ENCODE peak calls at places on chromosomes 1 and 21, in ten cellular contexts. V is breast epithelium; M is adrenal gland; Q is brain microvascular endothelial cell; A is CD4-positive, alpha-beta T cell; C is heart left ventricle; Z is uterus; I is H9; G is CD8-positive, alpha-beta memory T cell; L is GM23248. S is an unnamed sample.
A peak's percentile ranks its signal among the peaks of the same experiment; 100 is the strongest.

GRCh38 chr1:107691542-107691941 is 273.4 kb downstream of the VAV3 start:
- DNase-seq in V (no peak), M (no peak), Q (no peak), A (no peak), C (no peak), Z (no peak), I (no peak), G (no peak), L (peak; percentile 10), S (no peak)

GRCh38 chr1:11458811-11459275 is 20.1 kb upstream of the DISP3 start:
- DNase-seq in V (no peak), M (peak; percentile 70), Q (no peak), A (no peak), C (peak; percentile 74), Z (no peak), I (no peak), G (no peak), L (no peak), S (no peak)

GRCh38 chr1:51000651-51001050 is 30.6 kb downstream of the CDKN2C start:
- DNase-seq in V (no peak), M (no peak), Q (no peak), A (no peak), C (no peak), Z (no peak), I (no peak), G (no peak), L (no peak), S (no peak)

GRCh38 chr1:48216941-48217340 is 5.6 kb upstream of the SLC5A9 start:
- DNase-seq in V (no peak), M (no peak), Q (no peak), A (no peak), C (no peak), Z (no peak), I (peak; percentile 26), G (no peak), L (no peak), S (no peak)

GRCh38 chr1:76219589-76219914 is 145.0 kb downstream of the ST6GALNAC3 start:
- DNase-seq in V (no peak), M (no peak), Q (no peak), A (no peak), C (no peak), Z (no peak), I (no peak), G (no peak), L (no peak), S (no peak)

GRCh38 chr1:68273530-68273929 is 41.2 kb upstream of the WLS start:
- DNase-seq in V (no peak), M (no peak), Q (no peak), A (no peak), C (no peak), Z (no peak), I (no peak), G (no peak), L (no peak), S (no peak)

GRCh38 chr1:161001068-161001467 is 19.9 kb downstream of the F11R start:
- DNase-seq in V (no peak), M (no peak), Q (no peak), A (no peak), C (no peak), Z (no peak), I (no peak), G (no peak), L (no peak), S (no peak)

GRCh38 chr1:155591770-155592169 is 18.2 kb upstream of the MSTO1 start:
- DNase-seq in V (no peak), M (peak; percentile 26), Q (peak; percentile 40), A (no peak), C (no peak), Z (peak; percentile 31), I (no peak), G (peak; percentile 59), L (peak; percentile 79), S (no peak)

GRCh38 chr1:25022361-25023189 is 92.5 kb upstream of the RUNX3 start:
- DNase-seq in V (no peak), M (peak; percentile 46), Q (peak; percentile 99), A (peak; percentile 96), C (peak; percentile 66), Z (peak; percentile 43), I (peak; percentile 59), G (peak; percentile 96), L (peak; percentile 98), S (peak; percentile 83)

DNA sequence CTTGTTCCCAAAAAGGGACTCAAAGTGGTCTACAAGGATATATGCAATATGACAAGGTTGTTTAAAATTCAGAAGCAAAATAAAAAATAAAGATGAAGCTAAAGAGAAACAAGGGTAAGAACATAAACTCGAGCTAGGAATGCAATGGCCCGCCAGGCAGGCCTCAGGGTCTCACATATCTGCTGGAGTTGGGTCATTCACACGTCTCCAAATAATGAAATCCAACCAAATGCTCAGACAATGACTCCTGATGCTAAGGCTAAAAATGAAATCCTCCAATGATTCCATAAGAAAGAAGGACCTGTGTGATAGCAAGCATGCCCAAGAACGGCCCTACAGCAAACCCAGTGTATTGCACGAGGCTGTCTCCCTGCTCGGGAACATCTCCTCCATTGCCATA is 153.3 kb upstream of the ETS2 start:
- DNase-seq in V (no peak), M (no peak), Q (no peak), A (no peak), C (no peak), Z (no peak), I (no peak), G (no peak), L (no peak), S (no peak)
- H3K27me3 ChIP-seq in V (peaks cover 17% of the 10 kb centered on the region), M (peaks cover 22% of the 10 kb centered on the region), Q (peaks cover 73% of the 10 kb centered on the region), A (peaks cover 16% of the 10 kb centered on the region), C (no peaks in the 10 kb centered on the region), Z (peaks cover 8% of the 10 kb centered on the region), I (no peaks in the 10 kb centered on the region), G (no peaks in the 10 kb centered on the region), L (peaks cover 37% of the 10 kb centered on the region), S (peaks cover 1% of the 10 kb centered on the region)

GRCh38 chr21:45123440-45123839 is 49.1 kb downstream of the ADARB1 start:
- DNase-seq in V (no peak), M (no peak), Q (no peak), A (no peak), C (no peak), Z (no peak), I (no peak), G (no peak), L (no peak), S (no peak)

GRCh38 chr21:45125347-45125746 is 51.0 kb downstream of the ADARB1 start:
- DNase-seq in V (no peak), M (no peak), Q (no peak), A (no peak), C (no peak), Z (no peak), I (no peak), G (no peak), L (no peak), S (no peak)

GRCh38 chr21:45124596-45124995 is 50.2 kb downstream of the ADARB1 start:
- DNase-seq in V (no peak), M (no peak), Q (no peak), A (no peak), C (no peak), Z (no peak), I (no peak), G (no peak), L (no peak), S (no peak)

GRCh38 chr21:45120975-45121374 is 46.6 kb downstream of the ADARB1 start:
- DNase-seq in V (no peak), M (no peak), Q (no peak), A (no peak), C (no peak), Z (peak; percentile 71), I (no peak), G (no peak), L (no peak), S (no peak)

DNA sequence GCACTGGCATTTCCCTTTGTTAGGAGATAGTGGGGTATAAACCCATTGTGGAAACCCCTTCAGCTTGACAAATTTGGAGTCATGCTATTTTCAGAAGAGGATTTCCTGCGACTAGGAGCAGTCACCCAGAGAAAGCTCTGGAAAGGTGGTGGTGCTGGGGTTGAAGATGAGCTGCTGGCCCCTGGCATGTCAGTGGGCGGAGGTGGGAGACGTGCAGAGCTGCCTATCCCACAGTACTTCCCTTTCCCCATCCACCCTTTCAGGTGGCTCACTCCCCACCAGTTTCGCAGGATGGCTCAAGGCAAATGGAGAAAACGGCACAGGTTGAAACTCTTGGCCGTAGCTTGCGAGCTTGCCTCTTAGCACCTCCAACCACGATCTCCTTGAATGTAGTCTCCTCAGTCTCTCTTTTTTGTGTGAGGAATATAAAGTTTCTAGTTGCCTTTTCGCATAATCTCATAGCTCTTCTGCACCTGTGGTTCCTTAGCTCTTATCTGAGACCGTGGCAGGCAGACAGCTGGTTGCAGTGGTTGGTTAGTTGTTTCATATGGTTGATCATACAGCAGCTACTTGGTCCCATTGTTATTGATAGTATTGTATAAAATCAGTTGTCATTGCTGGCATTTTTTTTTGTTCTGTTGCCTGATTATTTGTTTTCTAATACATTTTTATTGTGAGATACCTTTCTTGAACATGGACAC is 48.2 kb downstream of the ADARB1 start:
- DNase-seq in V (no peak), M (no peak), Q (no peak), A (no peak), C (no peak), Z (no peak), I (no peak), G (no peak), L (no peak), S (no peak)
- H3K27me3 ChIP-seq in V (no peaks in the 10 kb centered on the region), M (no peaks in the 10 kb centered on the region), Q (no peaks in the 10 kb centered on the region), A (no peaks in the 10 kb centered on the region), C (no peaks in the 10 kb centered on the region), Z (no peaks in the 10 kb centered on the region), I (no peaks in the 10 kb centered on the region), G (no peaks in the 10 kb centered on the region), L (no peaks in the 10 kb centered on the region), S (no peaks in the 10 kb centered on the region)

GRCh38 chr1:3289502-3289901 is 165.0 kb upstream of the ARHGEF16 start:
- DNase-seq in V (no peak), M (no peak), Q (no peak), A (no peak), C (no peak), Z (no peak), I (no peak), G (no peak), L (no peak), S (no peak)
- H3K27me3 ChIP-seq in V (peaks cover 88% of the 10 kb centered on the region), M (peaks cover 15% of the 10 kb centered on the region), Q (no peaks in the 10 kb centered on the region), A (no peaks in the 10 kb centered on the region), C (no peaks in the 10 kb centered on the region), Z (no peaks in the 10 kb centered on the region), I (no peaks in the 10 kb centered on the region), G (no peaks in the 10 kb centered on the region), L (peaks cover 51% of the 10 kb centered on the region), S (peaks cover 7% of the 10 kb centered on the region)

GRCh38 chr1:165240486-165240885 is 116.0 kb downstream of the LMX1A start:
- DNase-seq in V (no peak), M (no peak), Q (no peak), A (no peak), C (no peak), Z (no peak), I (no peak), G (no peak), L (no peak), S (no peak)

GRCh38 chr1:165241321-165241720 is 115.2 kb downstream of the LMX1A start:
- DNase-seq in V (no peak), M (no peak), Q (no peak), A (no peak), C (no peak), Z (no peak), I (no peak), G (no peak), L (no peak), S (no peak)

GRCh38 chr1:165235777-165236285 is 120.7 kb downstream of the LMX1A start:
- DNase-seq in V (no peak), M (no peak), Q (no peak), A (no peak), C (no peak), Z (no peak), I (peak; percentile 73), G (no peak), L (no peak), S (no peak)

GRCh38 chr1:165241952-165242351 is 114.6 kb downstream of the LMX1A start:
- DNase-seq in V (no peak), M (no peak), Q (no peak), A (no peak), C (no peak), Z (no peak), I (no peak), G (no peak), L (no peak), S (no peak)

GRCh38 chr1:165239873-165240272 is 116.6 kb downstream of the LMX1A start:
- DNase-seq in V (no peak), M (no peak), Q (no peak), A (no peak), C (no peak), Z (no peak), I (no peak), G (no peak), L (no peak), S (no peak)
- H3K27me3 ChIP-seq in V (peaks cover 20% of the 10 kb centered on the region), M (peaks cover 18% of the 10 kb centered on the region), Q (peaks cover 16% of the 10 kb centered on the region), A (peaks cover 30% of the 10 kb centered on the region), C (peaks cover 3% of the 10 kb centered on the region), Z (no peaks in the 10 kb centered on the region), I (peaks cover 17% of the 10 kb centered on the region), G (peaks cover 4% of the 10 kb centered on the region), L (peaks cover 32% of the 10 kb centered on the region), S (peaks cover 30% of the 10 kb centered on the region)

S was measured in lower lobe of right lung.